ENCODE peak calls at places on chromosomes 11 and 22, in five cellular contexts. One of them, this sample, is unnamed.
A peak's percentile ranks its signal among the peaks of the same experiment; 100 is the strongest.

GRCh38 chr11:393219-394033 is 583 bp upstream of the PKP3 start:
- DNase-seq in OCI-LY7: no peak
- DNase-seq in esophagus muscularis mucosa: no peak
- DNase-seq in IMR-90: peak; percentile 78
- DNase-seq in GM10248: no peak
- DNase-seq in this sample: no peak

GRCh38 chr11:81135570-81135969 is 1598.1 kb downstream of the FAM181B start:
- DNase-seq in OCI-LY7: no peak
- DNase-seq in esophagus muscularis mucosa: no peak
- DNase-seq in GM10248: no peak
- DNase-seq in IMR-90: no peak
- DNase-seq in this sample: no peak

GRCh38 chr22:22810018-22810427 is 77.6 kb upstream of the IGLL5 start:
- DNase-seq in IMR-90: peak; percentile 30
- DNase-seq in OCI-LY7: peak; percentile 77
- DNase-seq in esophagus muscularis mucosa: peak; percentile 88
- DNase-seq in GM10248: peak; percentile 53
- DNase-seq in this sample: peak; percentile 88

GRCh38 chr11:119874660-119875238 is 145.7 kb upstream of the NECTIN1 start:
- DNase-seq in esophagus muscularis mucosa: no peak
- DNase-seq in IMR-90: no peak
- DNase-seq in GM10248: no peak
- DNase-seq in OCI-LY7: no peak
- DNase-seq in this sample: no peak

GRCh38 chr11:3088806-3089205 is 31.6 kb upstream of the CARS1 start:
- DNase-seq in esophagus muscularis mucosa: no peak
- DNase-seq in IMR-90: no peak
- DNase-seq in GM10248: peak; percentile 10
- DNase-seq in OCI-LY7: no peak
- DNase-seq in this sample: no peak

GRCh38 chr22:36267058-36267457 is 14.1 kb downstream of the APOL1 start:
- DNase-seq in IMR-90: no peak
- DNase-seq in GM10248: no peak
- DNase-seq in esophagus muscularis mucosa: no peak
- DNase-seq in OCI-LY7: no peak
- DNase-seq in this sample: no peak

GRCh38 chr11:102727890-102728289 is 3.1 kb upstream of the MMP8 start:
- DNase-seq in esophagus muscularis mucosa: no peak
- DNase-seq in IMR-90: peak; percentile 96
- DNase-seq in OCI-LY7: no peak
- DNase-seq in GM10248: no peak
- DNase-seq in this sample: no peak

GRCh38 chr11:75184757-75185156 is 33.9 kb downstream of the SLCO2B1 start:
- DNase-seq in GM10248: no peak
- DNase-seq in IMR-90: no peak
- DNase-seq in OCI-LY7: no peak
- DNase-seq in esophagus muscularis mucosa: no peak
- DNase-seq in this sample: no peak

GRCh38 chr22:42714768-42715430 is 5.8 kb downstream of the A4GALT start:
- DNase-seq in GM10248: no peak
- DNase-seq in OCI-LY7: no peak
- DNase-seq in esophagus muscularis mucosa: no peak
- DNase-seq in IMR-90: no peak
- DNase-seq in this sample: no peak

GRCh38 chr11:128835741-128836410 is 31.2 kb downstream of the KCNJ1 start:
- DNase-seq in OCI-LY7: no peak
- DNase-seq in GM10248: no peak
- DNase-seq in esophagus muscularis mucosa: no peak
- DNase-seq in IMR-90: no peak
- DNase-seq in this sample: no peak

GRCh38 chr11:113474362-113475159 is 637 bp downstream of the DRD2 start:
- DNase-seq in esophagus muscularis mucosa: no peak
- DNase-seq in OCI-LY7: peak; percentile 14
- DNase-seq in IMR-90: peak; percentile 66
- DNase-seq in GM10248: peak; percentile 52
- DNase-seq in this sample: peak; percentile 44

GRCh38 chr11:121864660-121865059 is 251.4 kb downstream of the BLID start:
- DNase-seq in GM10248: no peak
- DNase-seq in esophagus muscularis mucosa: no peak
- DNase-seq in IMR-90: no peak
- DNase-seq in OCI-LY7: no peak
- DNase-seq in this sample: no peak

GRCh38 chr11:110787680-110788079 is 75.4 kb upstream of the ARHGAP20 start:
- DNase-seq in OCI-LY7: no peak
- DNase-seq in GM10248: no peak
- DNase-seq in esophagus muscularis mucosa: no peak
- DNase-seq in IMR-90: no peak
- DNase-seq in this sample: no peak

GRCh38 chr11:88849368-88849767 is 216.4 kb downstream of the GRM5 start:
- DNase-seq in esophagus muscularis mucosa: no peak
- DNase-seq in OCI-LY7: no peak
- DNase-seq in IMR-90: peak; percentile 68
- DNase-seq in GM10248: no peak
- DNase-seq in this sample: no peak

GRCh38 chr11:93113824-93114223 is 84.0 kb downstream of the SLC36A4 start:
- DNase-seq in esophagus muscularis mucosa: no peak
- DNase-seq in GM10248: no peak
- DNase-seq in OCI-LY7: no peak
- DNase-seq in IMR-90: no peak
- DNase-seq in this sample: no peak

GRCh38 chr11:71472357-71472885 is 19.4 kb downstream of the NADSYN1 start:
- DNase-seq in GM10248: no peak
- DNase-seq in IMR-90: no peak
- DNase-seq in OCI-LY7: no peak
- DNase-seq in esophagus muscularis mucosa: no peak
- DNase-seq in this sample: no peak

GRCh38 chr22:21873619-21874018 is 6.2 kb upstream of the MAPK1 start:
- DNase-seq in OCI-LY7: no peak
- DNase-seq in IMR-90: no peak
- DNase-seq in esophagus muscularis mucosa: no peak
- DNase-seq in GM10248: no peak
- DNase-seq in this sample: no peak

GRCh38 chr11:28152743-28153142 is 44.6 kb downstream of the METTL15 start:
- DNase-seq in esophagus muscularis mucosa: no peak
- DNase-seq in OCI-LY7: no peak
- DNase-seq in GM10248: no peak
- DNase-seq in IMR-90: no peak
- DNase-seq in this sample: no peak

GRCh38 chr22:44505796-44506354 is 7.8 kb upstream of the RTL6 start:
- DNase-seq in OCI-LY7: no peak
- DNase-seq in IMR-90: no peak
- DNase-seq in esophagus muscularis mucosa: peak; percentile 55
- DNase-seq in GM10248: no peak
- DNase-seq in this sample: no peak

GRCh38 chr11:67464411-67465189 is 4.5 kb downstream of the TMEM134 start:
- DNase-seq in esophagus muscularis mucosa: peak; percentile 97
- DNase-seq in OCI-LY7: peak; percentile 96
- DNase-seq in GM10248: peak; percentile 94
- DNase-seq in IMR-90: peak; percentile 42
- DNase-seq in this sample: peak; percentile 95

GRCh38 chr11:103581680-103582265 is 454.7 kb upstream of the DDI1 start:
- DNase-seq in GM10248: no peak
- DNase-seq in IMR-90: peak; percentile 35
- DNase-seq in OCI-LY7: no peak
- DNase-seq in esophagus muscularis mucosa: no peak
- DNase-seq in this sample: no peak

GRCh38 chr22:32587449-32587848 is 112.8 kb downstream of the FBXO7 start:
- DNase-seq in IMR-90: no peak
- DNase-seq in GM10248: no peak
- DNase-seq in OCI-LY7: no peak
- DNase-seq in esophagus muscularis mucosa: no peak
- DNase-seq in this sample: no peak

GRCh38 chr22:35344956-35345690 is 35.8 kb upstream of the HMOX1 start:
- DNase-seq in esophagus muscularis mucosa: no peak
- DNase-seq in GM10248: peak; percentile 52
- DNase-seq in IMR-90: no peak
- DNase-seq in OCI-LY7: peak; percentile 69
- DNase-seq in this sample: peak; percentile 37

GRCh38 chr22:20116376-20116950 is 559 bp downstream of the RANBP1 start:
- DNase-seq in GM10248: peak; percentile 43
- DNase-seq in esophagus muscularis mucosa: no peak
- DNase-seq in IMR-90: no peak
- DNase-seq in OCI-LY7: no peak
- DNase-seq in this sample: no peak

GRCh38 chr22:20118572-20119020 is 1.6 kb upstream of the TRMT2A start:
- DNase-seq in GM10248: no peak
- DNase-seq in OCI-LY7: no peak
- DNase-seq in esophagus muscularis mucosa: no peak
- DNase-seq in IMR-90: no peak
- DNase-seq in this sample: no peak

GRCh38 chr22:20115691-20116375 is at the start of gene RANBP1:
- DNase-seq in GM10248: no peak
- DNase-seq in OCI-LY7: no peak
- DNase-seq in IMR-90: no peak
- DNase-seq in esophagus muscularis mucosa: no peak
- DNase-seq in this sample: no peak

GRCh38 chr22:20117656-20118571 is 888 bp upstream of the TRMT2A start:
- DNase-seq in GM10248: peak; percentile 72
- DNase-seq in esophagus muscularis mucosa: no peak
- DNase-seq in OCI-LY7: peak; percentile 54
- DNase-seq in IMR-90: peak; percentile 25
- DNase-seq in this sample: peak; percentile 72

GRCh38 chr22:20116951-20117645 is at the start of gene TRMT2A:
- DNase-seq in IMR-90: peak; percentile 98
- DNase-seq in GM10248: peak; percentile 98
- DNase-seq in esophagus muscularis mucosa: peak; percentile 100
- DNase-seq in OCI-LY7: peak; percentile 99
- DNase-seq in this sample: peak; percentile 100
- TF ChIP-seq CTCF in IMR-90: peak; percentile 38
- TF ChIP-seq CTCF in GM10248: peak; percentile 4
- TF ChIP-seq CTCF in esophagus muscularis mucosa: no peak
- TF ChIP-seq CTCF in OCI-LY7: peak; percentile 54
- TF ChIP-seq CTCF in this sample: peak; percentile 30

DNA sequence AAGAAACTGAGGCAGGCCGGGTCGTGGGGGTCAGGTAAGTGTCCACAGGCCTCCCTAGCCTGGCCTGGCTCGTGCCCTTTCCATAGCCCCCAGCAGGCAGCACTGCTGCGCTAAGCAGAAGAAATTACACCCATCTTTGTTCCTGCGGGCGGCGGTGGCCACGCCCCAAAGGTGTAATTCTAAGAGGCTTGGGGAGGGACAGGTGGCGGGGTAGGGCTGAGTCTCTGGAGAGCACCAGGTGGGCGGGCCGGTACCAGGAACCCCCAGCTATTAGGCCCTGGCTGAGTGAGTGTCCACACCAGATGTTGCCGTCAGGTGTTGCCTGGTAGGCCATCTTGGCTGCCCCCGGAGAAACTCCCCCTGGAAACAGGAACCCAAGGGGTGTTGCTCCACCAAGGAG is 12.3 kb upstream of the ARAP1 start:
- DNase-seq in GM10248: no peak
- DNase-seq in OCI-LY7: no peak
- DNase-seq in esophagus muscularis mucosa: no peak
- DNase-seq in IMR-90: no peak
- DNase-seq in this sample: no peak
- TF ChIP-seq CTCF in GM10248: no peak
- TF ChIP-seq CTCF in OCI-LY7: no peak
- TF ChIP-seq CTCF in esophagus muscularis mucosa: no peak
- TF ChIP-seq CTCF in IMR-90: no peak
- TF ChIP-seq CTCF in this sample: no peak

DNA sequence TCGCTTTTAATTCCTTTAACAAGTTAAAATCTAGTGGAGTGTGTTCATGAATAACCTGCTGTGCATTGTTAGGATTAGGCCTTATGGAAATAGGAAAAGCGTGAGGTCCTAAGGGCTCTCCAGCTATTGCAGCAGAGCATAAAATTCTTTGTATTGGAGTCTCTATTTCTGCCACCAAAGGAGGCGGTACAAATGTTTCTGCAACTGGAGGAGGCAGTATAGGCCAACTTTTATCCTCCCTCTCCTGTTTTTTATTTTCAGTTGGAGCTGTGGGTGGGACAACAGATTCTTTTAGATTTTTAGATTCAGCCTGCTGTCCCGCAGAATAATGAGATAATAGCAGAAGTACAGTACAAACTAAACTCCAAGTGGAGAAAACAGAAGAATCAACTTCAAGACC is 26.2 kb downstream of the OR10A6 start:
- DNase-seq in OCI-LY7: no peak
- DNase-seq in esophagus muscularis mucosa: no peak
- DNase-seq in GM10248: no peak
- DNase-seq in IMR-90: peak; percentile 69
- DNase-seq in this sample: no peak
- TF ChIP-seq CTCF in OCI-LY7: peak; percentile 13
- TF ChIP-seq CTCF in esophagus muscularis mucosa: no peak
- TF ChIP-seq CTCF in GM10248: no peak
- TF ChIP-seq CTCF in IMR-90: peak; percentile 71
- TF ChIP-seq CTCF in this sample: no peak

DNA sequence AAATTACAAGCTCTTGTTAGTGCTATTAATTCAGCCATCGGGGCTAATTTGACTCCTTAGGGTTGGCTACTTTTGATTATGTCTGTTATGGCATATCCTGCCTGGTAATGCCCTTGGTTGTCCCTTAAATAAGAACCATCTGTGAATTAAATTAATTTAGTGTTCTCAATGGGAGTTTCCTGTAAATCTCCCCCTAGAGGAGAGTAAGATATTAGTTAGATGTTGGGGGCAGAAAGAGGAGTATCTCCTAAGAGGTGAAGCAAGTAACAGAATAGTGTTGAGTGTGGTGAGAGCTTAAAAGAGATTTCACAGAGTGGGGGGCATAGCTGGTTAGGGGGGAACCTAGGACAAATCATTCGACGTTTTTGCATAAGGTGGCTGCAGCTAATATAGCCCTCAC is 1126.9 kb downstream of the JRKL start:
- DNase-seq in OCI-LY7: no peak
- DNase-seq in esophagus muscularis mucosa: no peak
- DNase-seq in IMR-90: no peak
- DNase-seq in GM10248: no peak
- DNase-seq in this sample: no peak
- TF ChIP-seq CTCF in OCI-LY7: peak; percentile 23
- TF ChIP-seq CTCF in esophagus muscularis mucosa: no peak
- TF ChIP-seq CTCF in IMR-90: no peak
- TF ChIP-seq CTCF in GM10248: no peak
- TF ChIP-seq CTCF in this sample: no peak

GRCh38 chr11:106286881-106287504 is 209.5 kb downstream of the AASDHPPT start:
- DNase-seq in OCI-LY7: no peak
- DNase-seq in IMR-90: no peak
- DNase-seq in esophagus muscularis mucosa: no peak
- DNase-seq in GM10248: no peak
- DNase-seq in this sample: no peak

GRCh38 chr11:106288057-106288456 is 210.6 kb downstream of the AASDHPPT start:
- DNase-seq in OCI-LY7: no peak
- DNase-seq in IMR-90: no peak
- DNase-seq in esophagus muscularis mucosa: no peak
- DNase-seq in GM10248: no peak
- DNase-seq in this sample: no peak

DNA sequence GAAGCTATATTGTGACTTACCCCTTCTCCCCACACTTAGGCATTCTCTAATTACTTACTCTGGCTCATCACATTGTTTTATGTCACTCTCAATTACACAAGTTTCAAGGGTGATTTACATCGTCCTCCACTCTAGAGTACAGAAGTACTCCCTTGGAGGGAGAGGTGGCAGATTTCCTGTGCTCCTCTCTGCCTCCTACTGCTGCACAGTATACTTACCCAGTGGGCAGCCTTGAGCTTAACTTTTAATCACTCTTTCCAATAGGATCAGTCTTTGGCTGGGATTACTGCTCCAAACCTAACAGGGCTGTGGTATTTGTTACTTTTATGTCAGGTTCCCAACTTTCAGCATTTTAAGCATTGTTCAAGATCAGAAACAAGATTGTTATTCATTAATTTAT is 211.5 kb downstream of the AASDHPPT start:
- DNase-seq in GM10248: no peak
- DNase-seq in OCI-LY7: no peak
- DNase-seq in IMR-90: no peak
- DNase-seq in esophagus muscularis mucosa: no peak
- DNase-seq in this sample: no peak
- TF ChIP-seq CTCF in GM10248: no peak
- TF ChIP-seq CTCF in OCI-LY7: no peak
- TF ChIP-seq CTCF in IMR-90: no peak
- TF ChIP-seq CTCF in esophagus muscularis mucosa: no peak
- TF ChIP-seq CTCF in this sample: no peak